ENCODE peak calls at places on chromosomes 7 and 10, in seven cellular contexts. T is endodermal cell, G is HCT116, V is keratinocyte, Y is pancreas, N is fibroblast of the aortic adventitia, W is gastrocnemius medialis. J is an unnamed sample.

GRCh38 chr10:52566471-52567246 is 205.9 kb downstream of the MBL2 start:
- DNase-seq in T (no peak), G (peak), V (no peak), Y (no peak), N (peak), W (no peak), J (peak)

GRCh38 chr10:86440874-86441838 is 74.6 kb upstream of the GRID1 start:
- DNase-seq in T (no peak), G (no peak), V (no peak), Y (no peak), N (peak), W (no peak), J (peak)

GRCh38 chr10:132671171-132672154 is 114.5 kb downstream of the NKX6-2 start:
- DNase-seq in T (peak), G (no peak), V (no peak), Y (no peak), N (no peak), W (no peak), J (no peak)

GRCh38 chr7:83517026-83517700 is 131.8 kb downstream of the SEMA3E start:
- DNase-seq in T (no peak), G (no peak), V (no peak), Y (no peak), N (no peak), W (no peak), J (no peak)

GRCh38 chr7:22564511-22565045 is 64.6 kb upstream of the STEAP1B start:
- DNase-seq in T (no peak), G (no peak), V (no peak), Y (no peak), N (peak), W (no peak), J (peak)

GRCh38 chr7:64098-64521 is 128.3 kb upstream of the FAM20C start:
- DNase-seq in T (peak), G (peak), V (no peak), Y (peak), N (peak), W (peak), J (peak)

GRCh38 chr10:67722113-67722512 is 26.1 kb upstream of the CTNNA3 start:
- DNase-seq in T (no peak), G (no peak), V (no peak), Y (no peak), N (no peak), W (no peak), J (no peak)

GRCh38 chr7:22166928-22167327 is 190.0 kb downstream of the RAPGEF5 start:
- DNase-seq in T (no peak), G (no peak), V (no peak), Y (no peak), N (no peak), W (no peak), J (no peak)

GRCh38 chr7:67019562-67020390 is 23.1 kb downstream of the TYW1 start:
- DNase-seq in T (no peak), G (no peak), V (no peak), Y (no peak), N (no peak), W (no peak), J (peak)

GRCh38 chr7:54995631-54996340 is 23.0 kb upstream of the EGFR start:
- DNase-seq in T (no peak), G (peak), V (no peak), Y (no peak), N (peak), W (no peak), J (peak)

GRCh38 chr10:107889101-107889500 is 724.6 kb upstream of the SORCS1 start:
- DNase-seq in T (no peak), G (no peak), V (no peak), Y (no peak), N (no peak), W (no peak), J (no peak)

GRCh38 chr7:105003875-105004510 is 10.0 kb upstream of the KMT2E start:
- DNase-seq in T (no peak), G (no peak), V (no peak), Y (no peak), N (peak), W (no peak), J (no peak)

GRCh38 chr7:26426096-26426495 is 134.4 kb downstream of the SNX10 start:
- DNase-seq in T (no peak), G (no peak), V (no peak), Y (no peak), N (no peak), W (no peak), J (no peak)

GRCh38 chr7:81769891-81770818 is at the start of gene HGF:
- DNase-seq in T (peak), G (no peak), V (no peak), Y (peak), N (peak), W (peak), J (peak)

GRCh38 chr10:71740069-71740468 is 20.5 kb upstream of the C10orf105 start:
- DNase-seq in T (no peak), G (no peak), V (no peak), Y (no peak), N (peak), W (no peak), J (peak)

GRCh38 chr10:123997486-123998196 is 95.8 kb downstream of the CHST15 start:
- DNase-seq in T (no peak), G (no peak), V (peak), Y (no peak), N (peak), W (peak), J (peak)

GRCh38 chr10:130757271-130757670 is 554.2 kb downstream of the TCERG1L start:
- DNase-seq in T (no peak), G (no peak), V (no peak), Y (no peak), N (no peak), W (no peak), J (no peak)

GRCh38 chr10:34530778-34531177 is 284.3 kb downstream of the PARD3 start:
- DNase-seq in T (no peak), G (no peak), V (no peak), Y (no peak), N (no peak), W (no peak), J (no peak)

GRCh38 chr10:34526186-34526585 is 288.9 kb downstream of the PARD3 start:
- DNase-seq in T (no peak), G (no peak), V (no peak), Y (no peak), N (peak), W (no peak), J (no peak)

GRCh38 chr10:34524369-34525091 is 290.6 kb downstream of the PARD3 start:
- DNase-seq in T (no peak), G (no peak), V (no peak), Y (no peak), N (no peak), W (no peak), J (no peak)

GRCh38 chr10:34528320-34528719 is 286.8 kb downstream of the PARD3 start:
- DNase-seq in T (peak), G (peak), V (peak), Y (no peak), N (peak), W (no peak), J (peak)

DNA sequence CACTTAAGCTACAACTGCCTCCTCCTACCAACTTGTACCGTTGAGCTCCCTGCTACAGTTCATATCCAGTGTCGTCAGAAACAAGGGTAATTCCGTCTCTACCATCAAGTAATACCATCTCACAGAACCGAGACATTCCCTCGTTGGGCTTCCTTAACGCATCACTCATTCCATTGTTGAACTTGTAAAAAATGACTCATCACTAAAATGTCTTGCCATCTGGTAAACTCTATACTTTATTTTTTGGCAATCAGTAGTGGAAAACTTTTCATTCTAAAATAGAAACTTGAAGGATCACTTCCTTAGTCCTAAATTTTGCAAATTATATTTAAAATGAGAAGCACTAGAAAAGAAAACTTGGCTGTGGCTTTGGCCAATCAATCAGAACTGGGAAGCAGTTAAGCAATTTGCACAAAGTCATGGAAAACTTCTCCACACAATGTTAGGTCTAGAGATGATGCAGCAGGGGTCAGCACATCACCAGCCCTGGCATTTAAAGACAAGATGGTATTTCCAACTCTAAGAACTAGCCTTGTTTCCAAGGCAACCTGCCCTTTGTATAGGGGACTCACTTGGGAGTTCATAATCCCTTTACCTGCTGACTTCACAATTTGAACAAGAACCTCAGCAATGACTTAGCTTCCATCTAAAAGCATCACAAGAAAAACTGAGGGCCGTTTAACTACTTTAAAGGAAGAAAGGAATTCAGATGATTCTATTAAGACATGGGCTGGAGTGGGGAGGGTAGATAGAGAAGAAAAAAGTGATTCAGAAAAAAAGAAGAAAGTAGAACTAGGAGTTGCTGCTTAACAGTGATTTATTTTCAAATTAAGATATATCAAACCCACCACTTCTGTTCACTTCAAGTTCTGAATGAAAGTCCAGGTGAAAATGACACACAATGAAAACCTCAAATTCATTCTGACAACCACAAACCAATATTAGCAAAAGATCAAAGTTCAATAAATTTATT is 288.1 kb downstream of the PARD3 start:
- DNase-seq in T (peak), G (peak), V (peak), Y (no peak), N (peak), W (no peak), J (peak)
- TF ChIP-seq CTCF in T (peak), G (no peak), V (peak), Y (no peak), N (peak), W (no peak), J (no peak)

DNA sequence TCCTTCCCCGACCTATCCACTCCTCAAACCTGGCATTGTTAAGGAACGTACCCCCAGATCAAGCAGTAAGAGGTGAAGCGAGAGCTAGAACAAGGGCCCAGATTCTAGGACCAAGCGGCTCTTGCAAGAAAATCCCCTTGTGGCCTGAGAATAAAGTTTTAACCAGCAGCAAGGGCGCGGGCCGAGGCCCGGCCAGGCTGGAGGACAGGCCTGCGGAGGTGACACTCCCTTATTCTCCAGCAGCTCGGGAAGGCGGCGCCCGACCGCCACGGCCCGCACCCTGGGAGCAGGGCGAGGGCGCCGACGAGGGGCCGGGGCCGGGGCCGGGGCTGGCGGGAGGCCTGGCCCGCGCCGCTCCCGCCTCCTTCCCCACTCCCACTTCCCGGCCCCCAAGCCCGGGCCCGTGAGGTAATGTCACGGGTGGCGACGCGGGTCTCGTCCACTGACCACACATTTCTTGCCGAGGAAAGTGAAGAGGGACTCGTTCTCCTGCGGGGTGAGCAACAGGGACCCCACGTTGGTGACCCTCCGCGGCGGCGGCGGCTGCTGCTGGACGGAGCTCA is 551 bp downstream of the WASL start:
- DNase-seq in T (peak), G (no peak), V (no peak), Y (peak), N (peak), W (peak), J (peak)
- H3K4me3 ChIP-seq in T (peak), G (peak), V (peak), Y (peak), N (peak), W (peak), J (peak)

GRCh38 chr10:1414893-1415292 is 322.4 kb downstream of the ADARB2 start:
- DNase-seq in T (no peak), G (no peak), V (no peak), Y (no peak), N (no peak), W (no peak), J (no peak)

GRCh38 chr10:1411956-1412355 is 325.4 kb downstream of the ADARB2 start:
- DNase-seq in T (no peak), G (no peak), V (no peak), Y (peak), N (no peak), W (no peak), J (no peak)

GRCh38 chr10:1412531-1413189 is 324.7 kb downstream of the ADARB2 start:
- DNase-seq in T (peak), G (no peak), V (no peak), Y (no peak), N (no peak), W (no peak), J (no peak)

GRCh38 chr10:1413256-1413655 is 324.1 kb downstream of the ADARB2 start:
- DNase-seq in T (no peak), G (no peak), V (no peak), Y (no peak), N (no peak), W (no peak), J (no peak)

DNA sequence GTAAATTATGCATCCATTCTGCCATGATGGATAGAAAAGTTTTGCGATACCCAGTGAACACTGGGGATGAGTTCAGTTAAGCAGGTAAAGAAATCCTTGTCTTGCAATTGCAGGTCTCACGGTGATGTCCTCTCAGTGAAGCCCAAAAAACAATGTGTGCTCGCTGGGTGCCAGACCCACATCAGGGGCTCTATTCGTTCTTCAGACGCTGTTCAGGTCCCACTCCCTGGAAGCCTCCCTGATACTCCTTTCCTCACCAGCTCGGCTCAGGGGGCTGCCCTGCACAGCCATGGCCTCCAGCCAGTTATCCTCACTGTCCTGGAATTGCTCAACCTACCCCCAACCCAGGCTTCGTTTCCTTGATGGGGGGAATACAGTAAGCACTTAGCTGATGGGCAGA is 323.5 kb downstream of the ADARB2 start:
- DNase-seq in T (no peak), G (no peak), V (no peak), Y (no peak), N (no peak), W (no peak), J (no peak)
- TF ChIP-seq CTCF in T (no peak), G (no peak), V (no peak), Y (no peak), N (no peak), W (no peak), J (no peak)

GRCh38 chr10:102004376-102004775 is 51.6 kb downstream of the ARMH3 start:
- DNase-seq in T (no peak), G (no peak), V (no peak), Y (no peak), N (peak), W (no peak), J (peak)

GRCh38 chr10:101995451-101996063 is 60.4 kb downstream of the ARMH3 start:
- DNase-seq in T (no peak), G (no peak), V (no peak), Y (peak), N (peak), W (no peak), J (peak)

GRCh38 chr10:101997803-101998202 is 58.2 kb downstream of the ARMH3 start:
- DNase-seq in T (no peak), G (no peak), V (no peak), Y (no peak), N (no peak), W (no peak), J (no peak)

GRCh38 chr10:102003541-102003940 is 52.4 kb downstream of the ARMH3 start:
- DNase-seq in T (no peak), G (no peak), V (no peak), Y (no peak), N (no peak), W (no peak), J (peak)

GRCh38 chr10:102001435-102002068 is 54.4 kb downstream of the ARMH3 start:
- DNase-seq in T (no peak), G (no peak), V (no peak), Y (no peak), N (no peak), W (no peak), J (no peak)
- H3K4me3 ChIP-seq in T (no peak), G (no peak), V (no peak), Y (no peak), N (no peak), W (no peak), J (no peak)

GRCh38 chr10:75294866-75295692 is 59.3 kb upstream of the COMTD1 start:
- DNase-seq in T (peak), G (peak), V (peak), Y (peak), N (peak), W (peak), J (peak)
- TF ChIP-seq CTCF in T (peak), G (peak), V (peak), Y (no peak), N (peak), W (peak), J (no peak)

GRCh38 chr10:16565604-16566003 is 43.9 kb upstream of the C1QL3 start:
- DNase-seq in T (no peak), G (no peak), V (no peak), Y (no peak), N (peak), W (no peak), J (no peak)

GRCh38 chr10:16566202-16566805 is 44.6 kb upstream of the C1QL3 start:
- DNase-seq in T (no peak), G (no peak), V (no peak), Y (no peak), N (no peak), W (no peak), J (no peak)

GRCh38 chr10:16570731-16571130 is 49.1 kb upstream of the C1QL3 start:
- DNase-seq in T (no peak), G (no peak), V (no peak), Y (no peak), N (no peak), W (no peak), J (no peak)
- H3K4me3 ChIP-seq in T (no peak), G (no peak), V (no peak), Y (no peak), N (no peak), W (no peak), J (no peak)

J was measured in foreskin fibroblast.